ENCODE peak calls at places on chromosome X, in four cellular contexts. M is IMR-90, N is H1, Z is neuronal stem cell. E is an unnamed sample.

GRCh38 chrX:38578152-38578551 is 16.8 kb downstream of the TSPAN7 start:
- DNase-seq in M (no peak), N (no peak), Z (no peak), E (no peak)

GRCh38 chrX:93673869-93674271 is at the start of gene FAM133A:
- DNase-seq in M (peak), N (no peak), Z (no peak), E (no peak)

GRCh38 chrX:130680164-130681035 is 222.6 kb downstream of the ENOX2 start:
- DNase-seq in M (peak), Z (no peak), N (no peak), E (no peak)

GRCh38 chrX:137195991-137196390 is 162.2 kb upstream of the GPR101 start:
- DNase-seq in N (no peak), M (no peak), Z (no peak), E (no peak)

GRCh38 chrX:140733766-140734342 is 24.3 kb downstream of the LINC00632 start:
- DNase-seq in M (peak), Z (no peak), N (no peak), E (no peak)

GRCh38 chrX:41963348-41963747 is 40.0 kb upstream of the CASK start:
- DNase-seq in M (no peak), N (no peak), Z (no peak), E (no peak)

GRCh38 chrX:132292753-132293152 is 73.5 kb upstream of the RAP2C start:
- DNase-seq in M (peak), N (no peak), Z (peak), E (peak)

GRCh38 chrX:42290608-42291007 is 367.3 kb upstream of the CASK start:
- DNase-seq in Z (no peak), N (no peak), M (peak), E (no peak)

GRCh38 chrX:47831788-47832187 is 4.9 kb upstream of the ZNF81 start:
- DNase-seq in N (no peak), Z (no peak), M (peak), E (peak)

GRCh38 chrX:68835104-68835442 is 6.3 kb downstream of the EFNB1 start:
- DNase-seq in M (no peak), Z (no peak), N (no peak), E (no peak)

GRCh38 chrX:103586314-103586646 is 965 bp downstream of the TCEAL4 start:
- DNase-seq in M (no peak), Z (no peak), N (no peak), E (no peak)

GRCh38 chrX:133410555-133410954 is 4.7 kb downstream of the GPC4 start:
- DNase-seq in M (no peak), N (no peak), Z (no peak), E (no peak)
- H3K18ac ChIP-seq in M (no peak), N (no peak), Z (no peak), E (no peak)

GRCh38 chrX:49230500-49231232 is 2.5 kb downstream of the CACNA1F start:
- DNase-seq in N (no peak), M (no peak), Z (peak), E (peak)
- H3K14ac ChIP-seq in N (no peak), M (no peak), Z (no peak), E (peak)

DNA sequence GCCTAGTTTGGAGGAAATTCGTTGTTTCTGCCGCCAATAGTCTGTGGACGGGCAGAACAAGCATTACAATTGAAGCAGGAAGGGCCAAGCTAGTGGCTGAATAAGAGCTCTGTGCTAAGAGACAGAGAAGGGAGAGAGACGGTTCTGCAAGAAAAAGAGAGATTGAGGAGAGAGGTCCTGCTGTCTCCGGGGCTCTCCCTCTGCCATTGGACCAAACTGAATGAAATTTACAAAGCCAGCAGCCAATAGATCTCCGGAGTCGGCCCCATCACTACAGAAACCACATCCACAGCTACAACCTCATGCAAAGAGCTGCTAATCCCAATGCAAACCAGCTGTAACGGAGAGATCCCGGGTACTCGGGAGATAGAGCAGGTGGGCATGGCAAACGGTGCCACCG is at the start of gene NLGN4X:
- DNase-seq in N (no peak), Z (peak), M (no peak), E (peak)
- H3K4ac ChIP-seq in N (no peak), Z (no peak), M (no peak), E (no peak)

GRCh38 chrX:154526901-154527675 is 11.1 kb upstream of the FAM3A start:
- DNase-seq in N (no peak), M (peak), Z (peak), E (peak)
- H3K18ac ChIP-seq in N (peak), M (peak), Z (peak), E (no peak)

GRCh38 chrX:21840199-21840557 is 761 bp downstream of the MBTPS2 start:
- DNase-seq in Z (no peak), N (no peak), M (peak), E (no peak)

GRCh38 chrX:21838937-21839333 is 482 bp upstream of the MBTPS2 start:
- DNase-seq in N (no peak), M (peak), Z (no peak), E (no peak)

GRCh38 chrX:21837056-21837455 is 2.4 kb upstream of the MBTPS2 start:
- DNase-seq in M (no peak), Z (no peak), N (no peak), E (no peak)

GRCh38 chrX:21843179-21843578 is 3.8 kb downstream of the MBTPS2 start:
- DNase-seq in N (no peak), Z (no peak), M (peak), E (no peak)

DNA sequence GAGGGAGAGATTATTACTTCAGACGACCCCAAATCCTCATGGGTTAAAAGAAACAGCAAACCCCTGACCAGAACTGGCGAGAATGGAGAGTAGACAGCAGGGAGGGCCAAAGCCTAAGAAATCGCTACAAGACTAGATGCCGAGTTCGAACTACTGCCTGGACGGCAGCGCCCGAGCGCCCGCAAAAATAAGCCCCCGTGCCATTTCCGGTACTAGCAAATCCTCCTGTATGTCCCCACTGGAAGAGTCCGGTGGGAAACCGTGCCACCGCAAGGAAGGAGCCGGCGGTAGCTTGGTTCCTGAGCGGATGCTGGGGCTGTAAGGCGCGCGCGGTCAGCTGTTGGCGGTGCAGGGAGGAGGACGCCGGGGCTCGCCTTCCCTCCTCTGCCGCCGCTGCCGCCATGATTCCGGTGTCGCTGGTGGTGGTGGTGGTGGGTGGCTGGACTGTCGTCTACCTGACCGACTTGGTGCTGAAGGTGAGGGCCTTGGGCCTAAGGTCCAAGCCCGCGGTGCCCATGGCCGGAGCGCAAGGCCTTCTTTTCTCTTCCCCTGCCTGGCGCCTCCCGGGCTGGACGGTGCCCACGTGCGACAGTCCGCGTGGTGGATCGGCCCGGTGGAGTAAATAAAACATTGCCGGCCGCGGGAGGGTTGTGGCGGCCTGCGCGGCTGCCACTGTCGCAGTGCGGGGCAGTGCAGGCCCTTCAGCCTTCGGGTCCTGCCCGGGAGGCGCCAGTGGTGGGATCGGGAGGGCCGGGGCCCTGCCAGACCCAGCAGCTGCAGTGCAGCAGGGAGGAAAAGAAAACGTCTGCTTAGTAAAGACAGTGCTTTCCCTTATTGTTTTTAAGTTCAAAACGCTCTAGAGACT is at the start of gene MBTPS2:
- DNase-seq in N (peak), Z (peak), M (peak), E (peak)
- H3K14ac ChIP-seq in N (no peak), Z (peak), M (peak), E (peak)

GRCh38 chrX:152833378-152833777 is 2.5 kb downstream of the NSDHL start:
- DNase-seq in M (no peak), Z (no peak), N (no peak), E (no peak)

GRCh38 chrX:152830312-152831305 is at the start of the genes CETN2 and NSDHL:
- DNase-seq in M (peak), N (peak), Z (peak), E (peak)

GRCh38 chrX:152831391-152831790 is 528 bp downstream of the NSDHL start:
- DNase-seq in Z (no peak), M (no peak), N (no peak), E (no peak)

GRCh38 chrX:152832520-152832919 is 1.7 kb downstream of the NSDHL start:
- DNase-seq in Z (no peak), N (no peak), M (no peak), E (no peak)
- H3K4ac ChIP-seq in Z (no peak), N (no peak), M (no peak), E (no peak)

DNA sequence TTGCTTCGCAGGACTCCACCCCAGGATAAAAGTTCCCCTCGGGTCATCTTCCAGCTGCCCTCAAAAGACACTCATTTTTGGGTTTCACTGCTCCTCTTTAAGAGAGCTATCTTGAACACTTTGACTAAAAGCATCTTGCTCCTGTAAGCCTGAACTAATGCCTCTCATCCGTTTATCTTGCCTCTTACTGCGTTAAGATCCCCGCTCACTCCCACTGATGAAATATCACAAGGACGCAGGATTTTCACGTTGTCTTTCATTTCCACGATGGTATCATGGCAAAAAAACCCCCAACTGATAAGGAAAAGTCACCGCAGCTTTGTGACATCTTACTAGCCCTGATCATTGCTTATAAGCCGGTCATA is 583 bp upstream of the ACSL4 start:
- DNase-seq in Z (peak), N (no peak), M (no peak), E (no peak)
- H3K18ac ChIP-seq in Z (peak), N (no peak), M (peak), E (no peak)

DNA sequence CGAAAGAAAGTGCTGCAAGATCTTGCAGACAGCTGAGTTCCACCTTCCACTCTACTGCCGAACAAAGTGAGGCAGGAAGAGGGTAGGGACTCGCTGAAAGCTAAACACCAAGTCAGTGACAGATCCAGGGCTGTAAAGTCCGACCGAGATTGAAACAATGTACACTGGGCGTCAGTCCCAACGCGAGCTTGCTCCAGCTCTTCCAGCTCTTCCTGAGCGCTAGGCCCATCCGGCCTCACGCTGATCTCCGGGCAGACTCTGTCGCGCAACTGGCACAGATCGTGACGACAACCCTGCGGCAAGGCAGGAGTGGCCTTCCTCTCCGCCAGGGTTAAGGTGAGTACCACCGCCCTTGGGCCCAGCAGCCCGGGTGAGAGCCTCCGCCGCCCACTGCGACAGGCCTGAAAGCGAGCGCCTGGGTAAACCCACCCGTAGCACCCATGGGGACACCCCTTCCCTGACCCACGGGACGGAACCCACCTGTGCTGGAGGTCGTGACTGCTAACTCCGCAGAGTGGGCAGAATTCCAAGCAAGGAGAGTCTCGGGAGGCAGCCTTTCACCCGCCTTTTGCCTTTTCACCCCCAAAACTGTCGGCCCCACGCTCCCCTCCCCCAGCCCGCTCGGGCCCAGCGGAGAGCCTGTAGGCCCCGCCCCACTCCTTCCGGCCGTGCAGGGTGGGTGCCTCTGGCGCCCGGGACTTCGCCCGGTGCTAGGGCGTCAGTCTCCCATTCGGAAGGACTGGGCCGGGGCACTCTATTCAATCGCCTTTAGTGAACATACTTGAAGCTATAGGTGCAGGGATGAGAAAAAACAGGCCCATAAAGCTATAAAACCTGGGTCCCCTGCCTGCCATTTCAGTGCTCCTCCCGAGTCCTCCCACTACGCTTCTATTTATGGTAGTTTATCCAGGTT is at the start of gene TMLHE:
- DNase-seq in M (peak), Z (peak), N (no peak), E (peak)
- H3K14ac ChIP-seq in M (peak), Z (no peak), N (no peak), E (peak)